ENCODE peak calls at places on chromosomes 7 and 10, in five cellular contexts. H, R, T, N and A are unnamed samples.

GRCh38 chr7:47428780-47429472 is 153.0 kb downstream of the TNS3 start:
- DNase-seq in T (no peak), H (no peak), N (no peak), R (no peak), A (no peak)

GRCh38 chr7:1693419-1693990 is 23.4 kb downstream of the ELFN1 start:
- DNase-seq in N (no peak), H (no peak), T (no peak), R (peak; percentile 31), A (no peak)

GRCh38 chr10:63651864-63652263 is 130.7 kb downstream of the REEP3 start:
- DNase-seq in R (no peak), N (no peak), H (no peak), T (no peak), A (no peak)

GRCh38 chr7:33707427-33707826 is 197.9 kb upstream of the BMPER start:
- DNase-seq in T (no peak), H (no peak), N (no peak), R (no peak), A (no peak)

GRCh38 chr10:11175823-11176243 is 158.2 kb downstream of the CELF2 start:
- DNase-seq in H (no peak), R (no peak), T (no peak), N (no peak), A (peak; percentile 20)

GRCh38 chr10:32341596-32341995 is 5.4 kb downstream of the EPC1 start:
- DNase-seq in H (no peak), N (no peak), T (no peak), R (no peak), A (no peak)

GRCh38 chr10:35949820-35950219 is 307.7 kb upstream of the FZD8 start:
- DNase-seq in T (no peak), H (peak; percentile 90), R (no peak), N (no peak), A (peak; percentile 87)

GRCh38 chr7:25926009-25926408 is 226.0 kb upstream of the NFE2L3 start:
- DNase-seq in N (peak; percentile 81), H (no peak), R (no peak), T (no peak), A (no peak)

GRCh38 chr7:157991761-157992160 is 595.9 kb downstream of the PTPRN2 start:
- DNase-seq in T (no peak), N (no peak), H (no peak), R (no peak), A (no peak)

GRCh38 chr7:157609516-157609915 is 272.7 kb downstream of the DNAJB6 start:
- DNase-seq in T (no peak), H (no peak), R (no peak), N (no peak), A (no peak)

GRCh38 chr7:31443457-31443856 is 70.4 kb upstream of the ITPRID1 start:
- DNase-seq in T (peak; percentile 45), H (peak; percentile 45), N (peak; percentile 44), R (peak; percentile 42), A (no peak)

GRCh38 chr10:110918269-110918632 is 729 bp downstream of the BBIP1 start:
- DNase-seq in T (peak; percentile 94), R (peak; percentile 96), H (no peak), N (peak; percentile 97), A (peak; percentile 98)

GRCh38 chr10:22606164-22606614 is 108.2 kb downstream of the PIP4K2A start:
- DNase-seq in T (peak; percentile 59), R (no peak), H (no peak), N (peak; percentile 89), A (peak; percentile 8)

GRCh38 chr10:129773359-129773990 is 190.6 kb downstream of the EBF3 start:
- DNase-seq in N (no peak), H (no peak), R (peak; percentile 25), T (no peak), A (no peak)

GRCh38 chr7:106281919-106282318 is 2.9 kb downstream of the NAMPT start:
- DNase-seq in T (no peak), H (no peak), R (no peak), N (peak; percentile 29), A (peak; percentile 5)

GRCh38 chr10:98919899-98920298 is 315.8 kb downstream of the HPSE2 start:
- DNase-seq in R (no peak), H (no peak), T (peak; percentile 68), N (peak; percentile 87), A (no peak)

GRCh38 chr10:266974-267425 is 131.7 kb downstream of the ZMYND11 start:
- DNase-seq in N (peak; percentile 49), T (peak; percentile 51), H (no peak), R (no peak), A (peak; percentile 79)

GRCh38 chr7:123494193-123494796 is 40.1 kb downstream of the IQUB start:
- DNase-seq in T (peak; percentile 27), N (peak; percentile 35), R (no peak), H (no peak), A (peak; percentile 77)

GRCh38 chr10:113230018-113230610 is 280.1 kb downstream of the TCF7L2 start:
- DNase-seq in H (no peak), T (no peak), R (no peak), N (no peak), A (peak; percentile 76)

GRCh38 chr7:72391821-72392377 is 20.2 kb downstream of the CALN1 start:
- DNase-seq in R (no peak), N (no peak), H (no peak), T (no peak), A (no peak)

GRCh38 chr7:107157091-107157490 is 11.7 kb upstream of the HBP1 start:
- DNase-seq in T (no peak), H (no peak), N (no peak), R (no peak), A (peak; percentile 46)

GRCh38 chr10:107984581-107984980 is 820.1 kb upstream of the SORCS1 start:
- DNase-seq in R (no peak), H (no peak), T (no peak), N (no peak), A (no peak)

GRCh38 chr10:21347043-21347799 is 178.3 kb downstream of the SKIDA1 start:
- DNase-seq in H (no peak), N (no peak), R (no peak), T (no peak), A (no peak)

GRCh38 chr7:66013938-66014337 is 31.9 kb upstream of the GUSB start:
- DNase-seq in R (peak; percentile 55), H (peak; percentile 8), N (peak; percentile 72), T (peak; percentile 62), A (peak; percentile 43)

GRCh38 chr10:118805146-118805545 is 50.4 kb upstream of the CACUL1 start:
- DNase-seq in R (no peak), H (no peak), N (no peak), T (no peak), A (no peak)

GRCh38 chr7:49775065-49775948 is 1.9 kb downstream of the VWC2 start:
- DNase-seq in H (no peak), R (peak; percentile 49), N (no peak), T (no peak), A (no peak)

GRCh38 chr10:128058746-128059125 is 67.5 kb downstream of the MKI67 start:
- DNase-seq in T (no peak), R (no peak), N (no peak), H (no peak), A (no peak)

GRCh38 chr7:18119985-18120384 is 92.3 kb upstream of the PRPS1L1 start:
- DNase-seq in R (no peak), T (peak; percentile 19), H (no peak), N (peak; percentile 66), A (no peak)

GRCh38 chr10:47425813-47426419 is 41.8 kb upstream of the ZNF488 start:
- DNase-seq in N (no peak), H (no peak), R (peak; percentile 12), T (no peak), A (no peak)

GRCh38 chr10:30447125-30447799 is 13.3 kb downstream of the MAP3K8 start:
- DNase-seq in T (peak; percentile 95), R (no peak), N (peak; percentile 28), H (no peak), A (peak; percentile 80)

GRCh38 chr7:76294344-76295024 is 8.0 kb upstream of the HSPB1 start:
- DNase-seq in R (peak; percentile 83), H (no peak), N (peak; percentile 91), T (peak; percentile 93), A (peak; percentile 98)

GRCh38 chr10:5187852-5188251 is 2.9 kb upstream of the AKR1C8 start:
- DNase-seq in T (no peak), R (no peak), N (no peak), H (no peak), A (no peak)

DNA sequence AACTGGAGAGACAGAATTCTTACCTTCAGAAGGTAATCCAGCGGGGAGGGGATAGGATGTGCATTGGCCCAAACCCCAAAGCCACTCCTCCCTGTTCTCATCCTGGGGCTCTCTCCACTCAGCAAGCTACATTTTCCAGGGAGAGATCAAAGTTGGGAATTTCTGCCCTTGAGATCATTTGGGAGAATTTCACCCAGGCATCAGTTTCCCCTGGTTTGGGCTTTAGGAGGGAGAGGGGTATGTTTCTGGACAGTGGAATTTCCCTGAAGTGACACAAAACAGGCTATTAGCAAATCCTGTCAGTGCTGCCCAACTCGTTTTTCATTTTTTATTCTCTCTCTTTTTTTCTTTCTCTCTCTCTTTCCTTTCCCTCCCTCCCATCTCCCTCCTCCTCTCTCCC is 35.7 kb downstream of the CYP17A1 start:
- DNase-seq in T (no peak), N (peak; percentile 78), R (peak; percentile 49), H (no peak), A (peak; percentile 42)
- H4K91ac ChIP-seq in T (no peak overlapping the region), N (no peak overlapping the region), R (no peak overlapping the region), H (no peak overlapping the region), A (no peak overlapping the region)

GRCh38 chr7:102415685-102416225 is 17.6 kb upstream of the ORAI2 start:
- DNase-seq in R (no peak), H (no peak), T (no peak), N (no peak), A (no peak)
- H3K27ac ChIP-seq in R (no peak overlapping the region), H (no peak overlapping the region), T (no peak overlapping the region), N (no peak overlapping the region), A (no peak overlapping the region)

GRCh38 chr7:117559391-117559790 is 79.6 kb downstream of the CFTR start:
- DNase-seq in T (no peak), H (no peak), R (no peak), N (no peak), A (no peak)
- H3K18ac ChIP-seq in T (no peak overlapping the region), H (no peak overlapping the region), R (no peak overlapping the region), N (no peak overlapping the region), A (no peak overlapping the region)

GRCh38 chr7:138167222-138167621 is 91.0 kb downstream of the AKR1D1 start:
- DNase-seq in R (no peak), H (no peak), T (no peak), N (no peak), A (no peak)
- H4K91ac ChIP-seq in R (no peak overlapping the region), H (no peak overlapping the region), T (no peak overlapping the region), N (no peak overlapping the region), A (peak overlapping the region; percentile 96)

GRCh38 chr7:101201695-101202602 is 1.1 kb upstream of the MOGAT3 start:
- DNase-seq in T (no peak), N (no peak), R (peak; percentile 57), H (no peak), A (no peak)
- H3K27ac ChIP-seq in T (no peak overlapping the region), N (no peak overlapping the region), R (no peak overlapping the region), H (no peak overlapping the region), A (no peak overlapping the region)